ENCODE peak calls at places on chromosomes 1 and 21, in nine cellular contexts. One of them, this sample, is unnamed.
A peak's percentile ranks its signal among the peaks of the same experiment; 100 is the strongest.

GRCh38 chr1:62597281-62597680 is at the start of gene ANGPTL3:
- DNase-seq in ovary: no peak
- DNase-seq in HepG2: no peak
- DNase-seq in K562: no peak
- DNase-seq in transverse colon: no peak
- DNase-seq in sigmoid colon: no peak
- DNase-seq in SK-N-SH: no peak
- DNase-seq in A549: no peak
- DNase-seq in stomach: no peak
- DNase-seq in this sample: no peak

GRCh38 chr1:212368073-212368484 is 46.6 kb downstream of the PACC1 start:
- DNase-seq in transverse colon: peak; percentile 50
- DNase-seq in sigmoid colon: no peak
- DNase-seq in SK-N-SH: peak; percentile 60
- DNase-seq in stomach: peak; percentile 64
- DNase-seq in A549: peak; percentile 74
- DNase-seq in HepG2: peak; percentile 61
- DNase-seq in ovary: no peak
- DNase-seq in K562: peak; percentile 74
- DNase-seq in this sample: no peak

GRCh38 chr1:66251521-66251920 is 282.4 kb upstream of the SGIP1 start:
- DNase-seq in ovary: no peak
- DNase-seq in stomach: no peak
- DNase-seq in HepG2: no peak
- DNase-seq in transverse colon: no peak
- DNase-seq in sigmoid colon: no peak
- DNase-seq in A549: no peak
- DNase-seq in K562: no peak
- DNase-seq in SK-N-SH: no peak
- DNase-seq in this sample: no peak

GRCh38 chr1:114003431-114003830 is 24.2 kb downstream of the OLFML3 start:
- DNase-seq in sigmoid colon: no peak
- DNase-seq in SK-N-SH: no peak
- DNase-seq in HepG2: no peak
- DNase-seq in A549: no peak
- DNase-seq in transverse colon: no peak
- DNase-seq in ovary: no peak
- DNase-seq in K562: no peak
- DNase-seq in stomach: no peak
- DNase-seq in this sample: no peak

GRCh38 chr1:168819668-168820067 is 90.7 kb upstream of the DPT start:
- DNase-seq in SK-N-SH: no peak
- DNase-seq in transverse colon: no peak
- DNase-seq in HepG2: no peak
- DNase-seq in stomach: no peak
- DNase-seq in sigmoid colon: no peak
- DNase-seq in K562: no peak
- DNase-seq in A549: no peak
- DNase-seq in ovary: no peak
- DNase-seq in this sample: no peak

GRCh38 chr1:181061891-181062777 is 26.4 kb upstream of the IER5 start:
- DNase-seq in stomach: no peak
- DNase-seq in SK-N-SH: no peak
- DNase-seq in sigmoid colon: no peak
- DNase-seq in transverse colon: peak; percentile 25
- DNase-seq in HepG2: no peak
- DNase-seq in A549: no peak
- DNase-seq in K562: no peak
- DNase-seq in ovary: no peak
- DNase-seq in this sample: no peak

GRCh38 chr1:22241250-22241649 is 98.4 kb upstream of the WNT4 start:
- DNase-seq in HepG2: no peak
- DNase-seq in SK-N-SH: no peak
- DNase-seq in sigmoid colon: no peak
- DNase-seq in ovary: no peak
- DNase-seq in K562: no peak
- DNase-seq in transverse colon: no peak
- DNase-seq in stomach: no peak
- DNase-seq in A549: no peak
- DNase-seq in this sample: no peak

GRCh38 chr1:239511865-239512264 is 125.5 kb downstream of the CHRM3 start:
- DNase-seq in ovary: no peak
- DNase-seq in SK-N-SH: no peak
- DNase-seq in K562: no peak
- DNase-seq in A549: no peak
- DNase-seq in transverse colon: no peak
- DNase-seq in stomach: no peak
- DNase-seq in HepG2: no peak
- DNase-seq in sigmoid colon: no peak
- DNase-seq in this sample: no peak

GRCh38 chr1:183954496-183954895 is 83.0 kb downstream of the COLGALT2 start:
- DNase-seq in SK-N-SH: no peak
- DNase-seq in A549: no peak
- DNase-seq in ovary: no peak
- DNase-seq in stomach: no peak
- DNase-seq in transverse colon: no peak
- DNase-seq in K562: no peak
- DNase-seq in HepG2: no peak
- DNase-seq in sigmoid colon: no peak
- DNase-seq in this sample: no peak

GRCh38 chr1:183957216-183957830 is 80.2 kb downstream of the COLGALT2 start:
- DNase-seq in ovary: no peak
- DNase-seq in A549: no peak
- DNase-seq in K562: no peak
- DNase-seq in sigmoid colon: no peak
- DNase-seq in stomach: no peak
- DNase-seq in SK-N-SH: no peak
- DNase-seq in transverse colon: no peak
- DNase-seq in HepG2: no peak
- DNase-seq in this sample: no peak

GRCh38 chr1:183958958-183959357 is 78.6 kb downstream of the COLGALT2 start:
- DNase-seq in stomach: no peak
- DNase-seq in SK-N-SH: no peak
- DNase-seq in ovary: no peak
- DNase-seq in transverse colon: no peak
- DNase-seq in K562: no peak
- DNase-seq in sigmoid colon: no peak
- DNase-seq in A549: no peak
- DNase-seq in HepG2: no peak
- DNase-seq in this sample: no peak

GRCh38 chr1:183953031-183953430 is 84.5 kb downstream of the COLGALT2 start:
- DNase-seq in transverse colon: no peak
- DNase-seq in K562: no peak
- DNase-seq in stomach: no peak
- DNase-seq in sigmoid colon: no peak
- DNase-seq in HepG2: no peak
- DNase-seq in ovary: no peak
- DNase-seq in SK-N-SH: no peak
- DNase-seq in A549: no peak
- DNase-seq in this sample: no peak

DNA sequence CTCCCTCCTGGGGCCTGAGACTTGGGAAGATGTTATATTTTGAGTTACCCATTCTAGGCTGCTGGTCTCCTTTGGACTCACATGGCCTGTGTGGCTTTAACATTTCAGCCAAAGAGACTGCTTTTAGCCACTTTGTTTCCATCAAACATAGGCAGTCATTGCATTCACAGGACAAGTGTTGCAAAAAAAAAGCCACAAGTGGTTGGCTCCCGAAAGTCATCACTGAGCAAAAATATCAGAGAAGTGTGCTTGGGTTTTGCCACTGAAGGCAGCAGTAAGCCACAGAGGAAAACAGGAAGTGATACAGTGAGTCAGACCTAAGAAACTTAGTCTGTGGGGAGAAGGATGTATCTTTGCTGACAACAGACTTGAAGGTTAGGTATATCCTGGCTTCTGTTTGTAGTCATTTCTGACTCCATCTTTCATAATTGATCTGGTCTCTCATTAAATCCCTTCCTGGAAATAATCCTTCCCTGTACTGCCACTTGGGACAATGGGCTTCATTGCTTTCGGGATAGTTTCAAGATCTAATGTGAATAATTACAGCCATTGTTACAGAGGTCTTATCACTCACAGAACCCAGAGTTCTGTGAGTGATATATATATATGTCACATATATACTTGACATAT is 80.9 kb downstream of the COLGALT2 start:
- DNase-seq in HepG2: no peak
- DNase-seq in sigmoid colon: no peak
- DNase-seq in A549: peak; percentile 29
- DNase-seq in ovary: no peak
- DNase-seq in stomach: no peak
- DNase-seq in K562: no peak
- DNase-seq in SK-N-SH: no peak
- DNase-seq in transverse colon: peak; percentile 30
- DNase-seq in this sample: peak; percentile 44
- TF ChIP-seq EP300 in HepG2: no peak
- TF ChIP-seq EP300 in sigmoid colon: no peak
- TF ChIP-seq EP300 in A549: no peak
- TF ChIP-seq EP300 in ovary: no peak
- TF ChIP-seq EP300 in stomach: no peak
- TF ChIP-seq EP300 in K562: peak; percentile 36
- TF ChIP-seq EP300 in SK-N-SH: no peak
- TF ChIP-seq EP300 in transverse colon: no peak
- TF ChIP-seq EP300 in this sample: peak; percentile 77

GRCh38 chr1:27346991-27347627 is 5.3 kb downstream of the SYTL1 start:
- DNase-seq in K562: peak; percentile 40
- DNase-seq in HepG2: no peak
- DNase-seq in sigmoid colon: no peak
- DNase-seq in stomach: no peak
- DNase-seq in SK-N-SH: no peak
- DNase-seq in transverse colon: no peak
- DNase-seq in ovary: no peak
- DNase-seq in A549: no peak
- DNase-seq in this sample: no peak

GRCh38 chr1:27348861-27349783 is 7.3 kb downstream of the SYTL1 start:
- DNase-seq in SK-N-SH: peak; percentile 90
- DNase-seq in HepG2: no peak
- DNase-seq in transverse colon: peak; percentile 73
- DNase-seq in ovary: no peak
- DNase-seq in A549: peak; percentile 48
- DNase-seq in sigmoid colon: no peak
- DNase-seq in K562: peak; percentile 86
- DNase-seq in stomach: peak; percentile 88
- DNase-seq in this sample: no peak

GRCh38 chr1:27351541-27352107 is 9.8 kb downstream of the SYTL1 start:
- DNase-seq in SK-N-SH: no peak
- DNase-seq in A549: no peak
- DNase-seq in stomach: no peak
- DNase-seq in K562: peak; percentile 43
- DNase-seq in HepG2: no peak
- DNase-seq in sigmoid colon: no peak
- DNase-seq in transverse colon: no peak
- DNase-seq in ovary: no peak
- DNase-seq in this sample: no peak

GRCh38 chr1:27350673-27351540 is 9.1 kb downstream of the SYTL1 start:
- DNase-seq in HepG2: peak; percentile 66
- DNase-seq in sigmoid colon: no peak
- DNase-seq in ovary: no peak
- DNase-seq in A549: no peak
- DNase-seq in K562: peak; percentile 95
- DNase-seq in SK-N-SH: no peak
- DNase-seq in stomach: no peak
- DNase-seq in transverse colon: peak; percentile 45
- DNase-seq in this sample: no peak

DNA sequence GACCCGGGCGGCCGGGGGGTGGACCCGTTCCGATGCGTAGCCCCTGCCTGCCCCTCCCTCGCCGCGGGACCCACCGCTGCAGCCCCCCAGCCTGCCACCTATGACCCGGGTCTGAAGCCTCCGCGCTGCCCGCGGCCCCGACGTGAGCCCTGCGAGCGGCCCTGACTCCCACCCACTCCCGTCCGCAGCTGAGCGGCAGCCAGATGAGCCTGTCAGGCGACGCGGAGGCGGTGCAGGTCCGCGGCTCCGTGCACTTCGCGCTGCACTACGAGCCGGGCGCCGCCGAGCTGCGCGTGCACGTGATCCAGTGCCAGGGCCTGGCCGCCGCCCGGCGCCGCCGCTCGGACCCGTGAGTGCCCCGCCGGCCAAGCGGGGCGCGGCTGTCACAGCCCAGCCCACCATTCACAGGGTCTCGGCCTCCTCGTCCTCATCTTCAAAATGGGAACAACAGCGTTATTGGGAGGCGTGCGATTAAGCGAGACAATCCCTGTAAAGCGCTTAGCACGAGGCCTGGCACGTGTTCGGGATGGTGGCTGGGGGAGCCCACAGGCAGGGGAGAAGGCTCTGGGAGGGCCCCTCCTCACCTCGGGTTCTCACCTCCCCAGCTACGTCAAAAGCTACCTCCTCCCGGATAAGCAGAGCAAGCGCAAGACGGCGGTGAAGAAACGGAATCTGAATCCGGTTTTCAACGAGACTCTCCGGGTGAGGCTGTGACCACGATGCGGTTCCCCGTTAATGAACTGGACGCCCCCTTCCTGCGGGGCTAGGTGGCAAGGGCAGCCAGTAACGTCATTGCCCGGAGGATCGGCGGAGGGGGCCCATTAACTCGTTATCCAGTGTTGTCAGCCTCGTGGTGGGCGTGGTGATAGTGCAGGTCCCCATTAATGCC is 8.2 kb downstream of the SYTL1 start:
- DNase-seq in HepG2: no peak
- DNase-seq in A549: peak; percentile 80
- DNase-seq in SK-N-SH: peak; percentile 94
- DNase-seq in transverse colon: peak; percentile 72
- DNase-seq in ovary: peak; percentile 66
- DNase-seq in K562: no peak
- DNase-seq in stomach: peak; percentile 79
- DNase-seq in sigmoid colon: no peak
- DNase-seq in this sample: no peak
- TF ChIP-seq CTCF in HepG2: no peak
- TF ChIP-seq CTCF in A549: no peak
- TF ChIP-seq CTCF in SK-N-SH: no peak
- TF ChIP-seq CTCF in transverse colon: no peak
- TF ChIP-seq CTCF in ovary: peak; percentile 6
- TF ChIP-seq CTCF in K562: no peak
- TF ChIP-seq CTCF in stomach: no peak
- TF ChIP-seq CTCF in sigmoid colon: no peak
- TF ChIP-seq CTCF in this sample: peak; percentile 6

GRCh38 chr1:209389258-209389657 is 194.3 kb upstream of the CAMK1G start:
- DNase-seq in sigmoid colon: no peak
- DNase-seq in transverse colon: no peak
- DNase-seq in SK-N-SH: no peak
- DNase-seq in stomach: no peak
- DNase-seq in A549: peak; percentile 50
- DNase-seq in HepG2: no peak
- DNase-seq in K562: no peak
- DNase-seq in ovary: no peak
- DNase-seq in this sample: no peak
- TF ChIP-seq EP300 in sigmoid colon: no peak
- TF ChIP-seq EP300 in transverse colon: no peak
- TF ChIP-seq EP300 in SK-N-SH: peak; percentile 19
- TF ChIP-seq EP300 in stomach: no peak
- TF ChIP-seq EP300 in A549: no peak
- TF ChIP-seq EP300 in HepG2: no peak
- TF ChIP-seq EP300 in K562: no peak
- TF ChIP-seq EP300 in ovary: no peak
- TF ChIP-seq EP300 in this sample: no peak

DNA sequence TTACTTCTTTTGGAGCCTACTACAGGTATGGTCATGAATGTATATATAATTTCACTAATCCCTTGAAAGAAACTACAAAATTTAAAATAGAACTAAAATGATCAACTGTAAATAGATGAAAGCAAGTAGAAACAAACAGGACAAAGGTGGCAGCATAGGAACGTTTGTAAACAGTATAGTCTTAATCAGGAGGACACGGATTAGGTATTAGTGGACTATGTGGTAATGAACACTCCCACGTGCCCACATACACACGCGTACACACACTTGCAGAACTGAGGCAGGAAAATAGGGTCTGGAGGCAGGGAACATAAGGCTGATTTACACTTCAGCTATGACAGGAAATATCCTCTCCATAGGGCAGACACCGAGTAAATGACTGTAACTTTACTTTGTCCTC is 1397.8 kb downstream of the NCAM2 start:
- DNase-seq in SK-N-SH: no peak
- DNase-seq in sigmoid colon: no peak
- DNase-seq in transverse colon: no peak
- DNase-seq in HepG2: no peak
- DNase-seq in stomach: no peak
- DNase-seq in K562: no peak
- DNase-seq in A549: no peak
- DNase-seq in ovary: no peak
- DNase-seq in this sample: no peak
- TF ChIP-seq CTCF in SK-N-SH: no peak
- TF ChIP-seq CTCF in sigmoid colon: no peak
- TF ChIP-seq CTCF in transverse colon: no peak
- TF ChIP-seq CTCF in HepG2: no peak
- TF ChIP-seq CTCF in stomach: no peak
- TF ChIP-seq CTCF in K562: no peak
- TF ChIP-seq CTCF in A549: no peak
- TF ChIP-seq CTCF in ovary: no peak
- TF ChIP-seq CTCF in this sample: no peak

This sample was measured in tibial nerve.